ENCODE peak calls at places on chromosomes 6 and 20, in eight cellular contexts. J is NCI-H748 treated with DMSO at 0.1 percent for 48 hours, P is Right ventricle myocardium superior, L is GM04503, W is lung, M is GM23248, Z is fibroblast of pulmonary artery, D is cardiac fibroblast. X is an unnamed sample.

GRCh38 chr6:89818977-89819335 is 638 bp downstream of the MDN1 start:
- DNase-seq in L (no peak), D (peak), Z (peak), J (peak), M (peak), W (peak), P (no peak), X (peak)

GRCh38 chr6:150377211-150377781 is 8.5 kb downstream of the IYD start:
- DNase-seq in M (peak), J (no peak), D (peak), W (peak), Z (no peak), L (no peak), P (no peak), X (peak)

GRCh38 chr6:68256391-68256790 is 378.7 kb upstream of the ADGRB3 start:
- DNase-seq in Z (no peak), L (no peak), P (no peak), D (no peak), W (no peak), M (no peak), J (no peak), X (no peak)

GRCh38 chr6:21596379-21597242 is 3.1 kb downstream of the SOX4 start:
- DNase-seq in P (peak), W (peak), J (peak), D (peak), Z (peak), L (no peak), M (peak), X (peak)

GRCh38 chr6:169844946-169845345 is 93.5 kb downstream of the ERMARD start:
- DNase-seq in W (no peak), P (no peak), J (no peak), D (no peak), M (no peak), Z (no peak), L (no peak), X (peak)

GRCh38 chr6:16438677-16439615 is 200.6 kb downstream of the GMPR start:
- DNase-seq in L (no peak), J (no peak), W (no peak), D (peak), M (peak), Z (peak), P (no peak), X (no peak)

GRCh38 chr6:137926207-137926731 is 59.2 kb downstream of the TNFAIP3 start:
- DNase-seq in J (no peak), D (peak), Z (peak), P (no peak), W (no peak), L (peak), M (peak), X (peak)

GRCh38 chr20:41538810-41539596 is 79.2 kb downstream of the CHD6 start:
- DNase-seq in M (no peak), P (no peak), D (no peak), W (no peak), L (no peak), J (no peak), Z (no peak), X (no peak)

GRCh38 chr6:135497412-135498177 is at the start of gene AHI1:
- DNase-seq in D (peak), L (peak), W (peak), J (peak), P (peak), M (peak), Z (peak), X (peak)

GRCh38 chr6:150881911-150882481 is 16.5 kb downstream of the MTHFD1L start:
- DNase-seq in P (peak), Z (peak), W (no peak), L (peak), M (peak), D (peak), J (peak), X (peak)

X was measured in islet precursor cell.